ENCODE peak calls at places on chromosomes 12 and 14, in eight cellular contexts. C is SK-MEL-5; V is CD4-positive, alpha-beta T cell; L is iPS-NIHi11; R is H54; W is effector CD4-positive, alpha-beta T cell; F is HFF-Myc; X is Caco-2. N is an unnamed sample.

GRCh38 chr14:93430889-93431670 is at the start of gene UNC79:
- DNase-seq in F (no peak), X (peak), L (peak), V (no peak), W (no peak), R (no peak), C (peak), N (no peak)

GRCh38 chr14:101084436-101084826 is 180.9 kb upstream of the RTL1 start:
- DNase-seq in R (no peak), V (no peak), F (no peak), X (no peak), W (no peak), L (no peak), C (no peak), N (no peak)

GRCh38 chr14:67371247-67372148 is 11.4 kb downstream of the EIF2S1 start:
- DNase-seq in L (no peak), W (no peak), F (no peak), X (no peak), V (no peak), C (peak), R (no peak), N (no peak)

GRCh38 chr14:91249841-91250616 is 5.5 kb upstream of the GPR68 start:
- DNase-seq in C (no peak), W (peak), R (no peak), F (peak), V (peak), X (no peak), L (peak), N (no peak)

GRCh38 chr12:69880566-69880965 is 55.5 kb downstream of the MYRFL start:
- DNase-seq in C (peak), W (no peak), X (no peak), R (no peak), V (no peak), F (no peak), L (peak), N (no peak)

GRCh38 chr14:89214221-89214965 is 202.6 kb downstream of the FOXN3 start:
- DNase-seq in W (no peak), L (no peak), F (no peak), V (no peak), C (no peak), X (peak), R (no peak), N (no peak)

GRCh38 chr12:38892090-38892786 is 13.2 kb downstream of the CPNE8 start:
- DNase-seq in R (no peak), F (no peak), C (no peak), X (peak), V (no peak), W (no peak), L (no peak), N (no peak)

GRCh38 chr12:118102609-118103008 is 1.2 kb downstream of the VSIG10 start:
- DNase-seq in R (no peak), W (no peak), V (no peak), C (no peak), F (no peak), X (no peak), L (no peak), N (no peak)

GRCh38 chr12:109991586-109991985 is 4.6 kb downstream of the GIT2 start:
- DNase-seq in F (no peak), L (no peak), C (no peak), W (no peak), X (no peak), R (no peak), V (no peak), N (no peak)

GRCh38 chr14:29927596-29928341 is at the start of gene PRKD1:
- DNase-seq in W (no peak), L (peak), X (peak), C (peak), V (no peak), F (no peak), R (peak), N (no peak)

GRCh38 chr14:32372154-32372553 is 43.1 kb downstream of the AKAP6 start:
- DNase-seq in R (peak), V (no peak), X (no peak), F (peak), L (no peak), C (no peak), W (no peak), N (no peak)

GRCh38 chr12:93302331-93303229 is 75.1 kb upstream of the NUDT4 start:
- DNase-seq in C (peak), R (no peak), F (no peak), W (no peak), V (no peak), L (no peak), X (no peak), N (no peak)

GRCh38 chr12:16523570-16524331 is 82.2 kb downstream of the LMO3 start:
- DNase-seq in F (no peak), C (no peak), L (no peak), V (no peak), X (no peak), R (no peak), W (no peak), N (no peak)

GRCh38 chr12:39364196-39364595 is 78.7 kb downstream of the KIF21A start:
- DNase-seq in X (no peak), F (no peak), C (no peak), L (no peak), W (no peak), V (no peak), R (no peak), N (no peak)

GRCh38 chr12:15158114-15158513 is 63.1 kb downstream of the RERG start:
- DNase-seq in R (no peak), F (no peak), V (no peak), L (no peak), C (no peak), X (no peak), W (no peak), N (no peak)

GRCh38 chr14:45251912-45252311 is 1.1 kb downstream of the MIS18BP1 start:
- DNase-seq in X (no peak), L (no peak), F (no peak), C (peak), W (no peak), V (no peak), R (peak), N (no peak)

GRCh38 chr14:56995010-56995409 is 184.7 kb upstream of the OTX2 start:
- DNase-seq in W (no peak), C (no peak), L (no peak), R (no peak), V (no peak), F (no peak), X (no peak), N (no peak)

GRCh38 chr12:94458882-94459772 is 540 bp downstream of the CEP83 start:
- DNase-seq in F (no peak), C (peak), R (no peak), X (no peak), L (no peak), W (no peak), V (no peak), N (no peak)

GRCh38 chr12:57894577-57895292 is 46.6 kb upstream of the ATP23 start:
- DNase-seq in V (no peak), R (no peak), W (no peak), F (no peak), L (no peak), C (no peak), X (no peak), N (no peak)

GRCh38 chr14:36829547-36829946 is 167.9 kb downstream of the PAX9 start:
- DNase-seq in F (no peak), C (no peak), W (no peak), X (no peak), L (no peak), R (no peak), V (no peak), N (no peak)

GRCh38 chr14:104953896-104954656 is 24.1 kb downstream of the AHNAK2 start:
- DNase-seq in V (no peak), F (no peak), X (no peak), W (no peak), L (no peak), R (no peak), C (no peak), N (no peak)

GRCh38 chr12:50057000-50057841 is at the start of gene ASIC1:
- DNase-seq in X (peak), W (no peak), C (peak), L (peak), F (no peak), R (peak), V (peak), N (no peak)

GRCh38 chr14:99824776-99825175 is 31.6 kb downstream of the EML1 start:
- DNase-seq in X (no peak), L (no peak), V (no peak), R (no peak), W (no peak), F (no peak), C (no peak), N (no peak)

GRCh38 chr12:47307680-47308399 is 228.1 kb upstream of the AMIGO2 start:
- DNase-seq in R (peak), C (peak), F (peak), L (peak), W (peak), V (peak), X (peak), N (peak)

GRCh38 chr12:120327593-120327992 is at the start of gene PLA2G1B:
- DNase-seq in X (no peak), R (no peak), V (no peak), C (no peak), F (no peak), L (no peak), W (no peak), N (no peak)

GRCh38 chr12:57806677-57807076 is 11.9 kb downstream of the AVIL start:
- DNase-seq in X (no peak), W (no peak), L (no peak), F (no peak), C (no peak), V (no peak), R (no peak), N (no peak)

GRCh38 chr12:9880532-9880931 is 757 bp upstream of the KLRF2 start:
- DNase-seq in V (no peak), W (no peak), X (no peak), L (no peak), F (no peak), C (peak), R (no peak), N (no peak)

GRCh38 chr14:57418999-57419398 is 28.6 kb downstream of the NAA30 start:
- DNase-seq in L (no peak), C (no peak), R (no peak), W (no peak), X (no peak), F (no peak), V (no peak), N (no peak)

GRCh38 chr14:59215353-59215752 is 26.9 kb downstream of the DAAM1 start:
- DNase-seq in W (no peak), X (no peak), C (peak), R (no peak), V (no peak), L (no peak), F (no peak), N (no peak)

GRCh38 chr12:104859144-104859543 is 98.9 kb downstream of the SLC41A2 start:
- DNase-seq in V (no peak), R (no peak), F (no peak), C (no peak), L (no peak), X (no peak), W (no peak), N (no peak)

GRCh38 chr12:126076515-126076914 is 1011.3 kb downstream of the AACS start:
- DNase-seq in F (no peak), R (no peak), V (no peak), L (no peak), W (no peak), C (no peak), X (no peak), N (no peak)

GRCh38 chr14:67815573-67816235 is 686 bp downstream of the ZFYVE26 start:
- DNase-seq in F (no peak), X (no peak), V (no peak), R (no peak), C (peak), W (no peak), L (no peak), N (no peak)

GRCh38 chr12:104434129-104434528 is 22.6 kb upstream of the CHST11 start:
- DNase-seq in W (no peak), R (no peak), V (no peak), X (no peak), C (no peak), L (no peak), F (no peak), N (no peak)

GRCh38 chr14:106185837-106186233 is 659.5 kb downstream of the TMEM121 start:
- DNase-seq in L (no peak), W (peak), F (no peak), R (no peak), V (peak), C (peak), X (no peak), N (peak)

GRCh38 chr12:123267991-123268843 is 3.4 kb downstream of the CDK2AP1 start:
- DNase-seq in X (no peak), W (no peak), L (no peak), C (no peak), F (no peak), R (no peak), V (no peak), N (no peak)

GRCh38 chr14:31219169-31219568 is 11.6 kb upstream of the HECTD1 start:
- DNase-seq in R (no peak), W (no peak), C (no peak), L (no peak), F (no peak), X (no peak), V (no peak), N (no peak)

GRCh38 chr14:91009501-91010152 is 50.8 kb downstream of the RPS6KA5 start:
- DNase-seq in F (no peak), W (no peak), C (no peak), V (no peak), L (no peak), R (no peak), X (no peak), N (no peak)

GRCh38 chr12:109518820-109519665 is 41.6 kb downstream of the UBE3B start:
- DNase-seq in C (peak), L (peak), W (peak), F (peak), V (peak), R (peak), X (peak), N (peak)